ENCODE peak calls at places on chromosome 7, in six cellular contexts. One of them, this sample, is unnamed.

GRCh38 chr7:155593455-155594162 is 47.2 kb upstream of the CNPY1 start:
- DNase-seq in breast epithelium: no peak
- DNase-seq in spleen: peak
- DNase-seq in upper lobe of left lung: peak
- DNase-seq in GM12878: no peak
- DNase-seq in stomach: peak
- DNase-seq in this sample: no peak

GRCh38 chr7:135441791-135442190 is 68.1 kb downstream of the CNOT4 start:
- DNase-seq in breast epithelium: no peak
- DNase-seq in spleen: no peak
- DNase-seq in upper lobe of left lung: no peak
- DNase-seq in GM12878: no peak
- DNase-seq in stomach: no peak
- DNase-seq in this sample: no peak

GRCh38 chr7:98771519-98772241 is 98.1 kb downstream of the TMEM130 start:
- DNase-seq in breast epithelium: no peak
- DNase-seq in spleen: no peak
- DNase-seq in upper lobe of left lung: no peak
- DNase-seq in GM12878: peak
- DNase-seq in stomach: no peak
- DNase-seq in this sample: peak

GRCh38 chr7:104552102-104552501 is 223.7 kb downstream of the LHFPL3 start:
- DNase-seq in breast epithelium: no peak
- DNase-seq in spleen: no peak
- DNase-seq in upper lobe of left lung: no peak
- DNase-seq in GM12878: no peak
- DNase-seq in stomach: peak
- DNase-seq in this sample: peak

GRCh38 chr7:37081436-37081835 is 357.1 kb upstream of the AOAH start:
- DNase-seq in breast epithelium: no peak
- DNase-seq in spleen: no peak
- DNase-seq in upper lobe of left lung: no peak
- DNase-seq in GM12878: peak
- DNase-seq in stomach: peak
- DNase-seq in this sample: peak

GRCh38 chr7:3592438-3593134 is 291.5 kb downstream of the SDK1 start:
- DNase-seq in breast epithelium: no peak
- DNase-seq in spleen: no peak
- DNase-seq in upper lobe of left lung: no peak
- DNase-seq in GM12878: no peak
- DNase-seq in stomach: no peak
- DNase-seq in this sample: no peak

GRCh38 chr7:5296627-5297226 is 14.0 kb downstream of the SLC29A4 start:
- DNase-seq in breast epithelium: no peak
- DNase-seq in spleen: peak
- DNase-seq in upper lobe of left lung: peak
- DNase-seq in GM12878: peak
- DNase-seq in stomach: no peak
- DNase-seq in this sample: no peak

GRCh38 chr7:3201937-3202715 is 98.9 kb upstream of the SDK1 start:
- DNase-seq in breast epithelium: peak
- DNase-seq in spleen: peak
- DNase-seq in upper lobe of left lung: no peak
- DNase-seq in GM12878: no peak
- DNase-seq in stomach: peak
- DNase-seq in this sample: no peak

GRCh38 chr7:35704261-35704660 is 9.3 kb upstream of the HERPUD2 start:
- DNase-seq in breast epithelium: no peak
- DNase-seq in spleen: no peak
- DNase-seq in upper lobe of left lung: no peak
- DNase-seq in GM12878: no peak
- DNase-seq in stomach: no peak
- DNase-seq in this sample: no peak

GRCh38 chr7:91519241-91520200 is 255.3 kb downstream of the FZD1 start:
- DNase-seq in breast epithelium: no peak
- DNase-seq in spleen: no peak
- DNase-seq in upper lobe of left lung: no peak
- DNase-seq in GM12878: no peak
- DNase-seq in stomach: no peak
- DNase-seq in this sample: no peak

GRCh38 chr7:78673272-78673671 is 780.2 kb downstream of the MAGI2 start:
- DNase-seq in breast epithelium: no peak
- DNase-seq in spleen: no peak
- DNase-seq in upper lobe of left lung: no peak
- DNase-seq in GM12878: no peak
- DNase-seq in stomach: peak
- DNase-seq in this sample: no peak

GRCh38 chr7:134926396-134926795 is 59.9 kb upstream of the AGBL3 start:
- DNase-seq in breast epithelium: no peak
- DNase-seq in spleen: no peak
- DNase-seq in upper lobe of left lung: no peak
- DNase-seq in GM12878: no peak
- DNase-seq in stomach: no peak
- DNase-seq in this sample: no peak

GRCh38 chr7:50717186-50717585 is 65.5 kb downstream of the GRB10 start:
- DNase-seq in breast epithelium: no peak
- DNase-seq in spleen: no peak
- DNase-seq in upper lobe of left lung: no peak
- DNase-seq in GM12878: no peak
- DNase-seq in stomach: no peak
- DNase-seq in this sample: no peak

GRCh38 chr7:133585003-133585668 is 332.3 kb downstream of the EXOC4 start:
- DNase-seq in breast epithelium: no peak
- DNase-seq in spleen: no peak
- DNase-seq in upper lobe of left lung: no peak
- DNase-seq in GM12878: no peak
- DNase-seq in stomach: no peak
- DNase-seq in this sample: no peak

GRCh38 chr7:25786958-25787730 is 364.9 kb upstream of the NFE2L3 start:
- DNase-seq in breast epithelium: no peak
- DNase-seq in spleen: no peak
- DNase-seq in upper lobe of left lung: peak
- DNase-seq in GM12878: no peak
- DNase-seq in stomach: no peak
- DNase-seq in this sample: no peak

GRCh38 chr7:22670422-22670815 is 56.6 kb upstream of the IL6 start:
- DNase-seq in breast epithelium: no peak
- DNase-seq in spleen: no peak
- DNase-seq in upper lobe of left lung: no peak
- DNase-seq in GM12878: no peak
- DNase-seq in stomach: no peak
- DNase-seq in this sample: no peak

GRCh38 chr7:35975851-35976454 is 175.1 kb downstream of the SEPTIN7 start:
- DNase-seq in breast epithelium: no peak
- DNase-seq in spleen: no peak
- DNase-seq in upper lobe of left lung: no peak
- DNase-seq in GM12878: peak
- DNase-seq in stomach: no peak
- DNase-seq in this sample: peak

GRCh38 chr7:18760046-18760445 is 264.5 kb downstream of the HDAC9 start:
- DNase-seq in breast epithelium: no peak
- DNase-seq in spleen: no peak
- DNase-seq in upper lobe of left lung: no peak
- DNase-seq in GM12878: no peak
- DNase-seq in stomach: no peak
- DNase-seq in this sample: no peak

GRCh38 chr7:121437470-121437869 is 41.4 kb upstream of the FAM3C start:
- DNase-seq in breast epithelium: no peak
- DNase-seq in spleen: no peak
- DNase-seq in upper lobe of left lung: no peak
- DNase-seq in GM12878: no peak
- DNase-seq in stomach: no peak
- DNase-seq in this sample: no peak

GRCh38 chr7:16007911-16008310 is 321.4 kb upstream of the MEOX2 start:
- DNase-seq in breast epithelium: no peak
- DNase-seq in spleen: no peak
- DNase-seq in upper lobe of left lung: no peak
- DNase-seq in GM12878: no peak
- DNase-seq in stomach: no peak
- DNase-seq in this sample: no peak

GRCh38 chr7:89621925-89622641 is 532.2 kb upstream of the STEAP1 start:
- DNase-seq in breast epithelium: no peak
- DNase-seq in spleen: no peak
- DNase-seq in upper lobe of left lung: no peak
- DNase-seq in GM12878: no peak
- DNase-seq in stomach: no peak
- DNase-seq in this sample: no peak

GRCh38 chr7:47379629-47380324 is 202.1 kb downstream of the TNS3 start:
- DNase-seq in breast epithelium: peak
- DNase-seq in spleen: peak
- DNase-seq in upper lobe of left lung: peak
- DNase-seq in GM12878: no peak
- DNase-seq in stomach: peak
- DNase-seq in this sample: peak
- TF ChIP-seq POLR2A in breast epithelium: no peak
- TF ChIP-seq POLR2A in spleen: no peak
- TF ChIP-seq POLR2A in upper lobe of left lung: no peak
- TF ChIP-seq POLR2A in GM12878: no peak
- TF ChIP-seq POLR2A in stomach: no peak
- TF ChIP-seq POLR2A in this sample: peak

GRCh38 chr7:47884675-47885074 is 63.6 kb downstream of the PKD1L1 start:
- DNase-seq in breast epithelium: no peak
- DNase-seq in spleen: no peak
- DNase-seq in upper lobe of left lung: no peak
- DNase-seq in GM12878: no peak
- DNase-seq in stomach: no peak
- DNase-seq in this sample: no peak
- H3K4me3 ChIP-seq in breast epithelium: no peak
- H3K4me3 ChIP-seq in spleen: no peak
- H3K4me3 ChIP-seq in upper lobe of left lung: no peak
- H3K4me3 ChIP-seq in GM12878: no peak
- H3K4me3 ChIP-seq in stomach: no peak
- H3K4me3 ChIP-seq in this sample: no peak

GRCh38 chr7:142809671-142810070 is 38.9 kb downstream of the PRSS2 start:
- DNase-seq in breast epithelium: no peak
- DNase-seq in spleen: no peak
- DNase-seq in upper lobe of left lung: no peak
- DNase-seq in GM12878: no peak
- DNase-seq in stomach: no peak
- DNase-seq in this sample: no peak
- TF ChIP-seq POLR2AphosphoS5 in breast epithelium: no peak
- TF ChIP-seq POLR2AphosphoS5 in spleen: no peak
- TF ChIP-seq POLR2AphosphoS5 in upper lobe of left lung: no peak
- TF ChIP-seq POLR2AphosphoS5 in GM12878: no peak
- TF ChIP-seq POLR2AphosphoS5 in stomach: no peak
- TF ChIP-seq POLR2AphosphoS5 in this sample: no peak

GRCh38 chr7:2049111-2049781 is 183.5 kb downstream of the MAD1L1 start:
- DNase-seq in breast epithelium: no peak
- DNase-seq in spleen: peak
- DNase-seq in upper lobe of left lung: no peak
- DNase-seq in GM12878: no peak
- DNase-seq in stomach: no peak
- DNase-seq in this sample: no peak
- TF ChIP-seq POLR2A in breast epithelium: no peak
- TF ChIP-seq POLR2A in spleen: no peak
- TF ChIP-seq POLR2A in upper lobe of left lung: no peak
- TF ChIP-seq POLR2A in GM12878: no peak
- TF ChIP-seq POLR2A in stomach: no peak
- TF ChIP-seq POLR2A in this sample: no peak